ENCODE peak calls at places on chromosomes 7 and 10, in five cellular contexts. One of them, this sample, is unnamed.

GRCh38 chr10:26703096-26703495 is 5.6 kb downstream of the PDSS1 start:
- DNase-seq in mammary epithelial cell: no peak
- DNase-seq in retinal pigment epithelial cell: no peak
- DNase-seq in foreskin fibroblast: no peak
- DNase-seq in endothelial cell: no peak
- DNase-seq in this sample: no peak

GRCh38 chr10:13788320-13788600 is 201.5 kb downstream of the PRPF18 start:
- DNase-seq in mammary epithelial cell: no peak
- DNase-seq in retinal pigment epithelial cell: no peak
- DNase-seq in foreskin fibroblast: peak; percentile 31
- DNase-seq in endothelial cell: no peak
- DNase-seq in this sample: no peak

GRCh38 chr7:73830872-73831655 is at the start of gene CLDN4:
- DNase-seq in mammary epithelial cell: no peak
- DNase-seq in retinal pigment epithelial cell: no peak
- DNase-seq in foreskin fibroblast: peak; percentile 67
- DNase-seq in endothelial cell: no peak
- DNase-seq in this sample: peak; percentile 65

GRCh38 chr10:70478191-70479160 is at the start of gene PALD1:
- DNase-seq in mammary epithelial cell: no peak
- DNase-seq in retinal pigment epithelial cell: no peak
- DNase-seq in foreskin fibroblast: peak; percentile 69
- DNase-seq in endothelial cell: peak; percentile 77
- DNase-seq in this sample: peak; percentile 57

GRCh38 chr7:81264116-81264515 is 345.3 kb upstream of the SEMA3C start:
- DNase-seq in mammary epithelial cell: peak; percentile 87
- DNase-seq in retinal pigment epithelial cell: no peak
- DNase-seq in foreskin fibroblast: no peak
- DNase-seq in endothelial cell: no peak
- DNase-seq in this sample: no peak

GRCh38 chr10:127580822-127581221 is 31.7 kb downstream of the NPS start:
- DNase-seq in mammary epithelial cell: no peak
- DNase-seq in retinal pigment epithelial cell: no peak
- DNase-seq in foreskin fibroblast: no peak
- DNase-seq in endothelial cell: no peak
- DNase-seq in this sample: no peak

GRCh38 chr10:104321716-104322415 is 16.4 kb downstream of the ITPRIP start:
- DNase-seq in mammary epithelial cell: no peak
- DNase-seq in retinal pigment epithelial cell: no peak
- DNase-seq in foreskin fibroblast: no peak
- DNase-seq in endothelial cell: no peak
- DNase-seq in this sample: no peak

GRCh38 chr7:116540743-116541142 is 15.9 kb downstream of the CAV1 start:
- DNase-seq in mammary epithelial cell: peak; percentile 51
- DNase-seq in retinal pigment epithelial cell: no peak
- DNase-seq in foreskin fibroblast: no peak
- DNase-seq in endothelial cell: no peak
- DNase-seq in this sample: no peak

GRCh38 chr10:114095676-114096331 is 52.1 kb downstream of the ADRB1 start:
- DNase-seq in mammary epithelial cell: no peak
- DNase-seq in retinal pigment epithelial cell: peak; percentile 44
- DNase-seq in foreskin fibroblast: no peak
- DNase-seq in endothelial cell: no peak
- DNase-seq in this sample: peak; percentile 14

GRCh38 chr7:40916811-40917210 is 782.0 kb downstream of the SUGCT start:
- DNase-seq in mammary epithelial cell: no peak
- DNase-seq in retinal pigment epithelial cell: no peak
- DNase-seq in foreskin fibroblast: peak; percentile 21
- DNase-seq in endothelial cell: no peak
- DNase-seq in this sample: no peak

GRCh38 chr10:59098387-59098786 is 78.1 kb upstream of the PHYHIPL start:
- DNase-seq in mammary epithelial cell: no peak
- DNase-seq in retinal pigment epithelial cell: no peak
- DNase-seq in foreskin fibroblast: peak; percentile 90
- DNase-seq in endothelial cell: no peak
- DNase-seq in this sample: peak; percentile 48

DNA sequence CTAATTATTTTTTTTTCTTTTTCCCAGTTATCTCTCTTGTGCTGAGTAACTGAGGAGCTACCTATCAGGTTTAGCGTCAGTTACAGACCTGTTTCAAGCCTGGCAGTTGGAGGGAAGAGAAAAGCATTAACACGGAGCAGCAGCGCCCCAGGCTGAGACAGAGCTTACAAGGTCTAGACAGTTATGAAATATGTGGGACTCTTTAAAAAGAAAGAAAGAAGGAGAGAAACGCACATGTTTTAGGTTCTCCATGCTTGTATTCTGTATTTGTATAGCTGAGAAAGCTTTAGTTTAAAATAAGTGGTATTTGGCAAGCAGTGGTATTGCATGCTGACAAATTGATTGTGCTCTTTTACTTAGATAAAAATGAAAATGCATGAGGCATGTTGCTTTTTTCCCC is 157.6 kb downstream of the GRK5 start:
- DNase-seq in mammary epithelial cell: no peak
- DNase-seq in retinal pigment epithelial cell: no peak
- DNase-seq in foreskin fibroblast: peak; percentile 62
- DNase-seq in endothelial cell: no peak
- DNase-seq in this sample: no peak
- TF ChIP-seq CTCF in mammary epithelial cell: no peak
- TF ChIP-seq CTCF in retinal pigment epithelial cell: peak; percentile 39
- TF ChIP-seq CTCF in foreskin fibroblast: no peak
- TF ChIP-seq CTCF in endothelial cell: no peak
- TF ChIP-seq CTCF in this sample: no peak

DNA sequence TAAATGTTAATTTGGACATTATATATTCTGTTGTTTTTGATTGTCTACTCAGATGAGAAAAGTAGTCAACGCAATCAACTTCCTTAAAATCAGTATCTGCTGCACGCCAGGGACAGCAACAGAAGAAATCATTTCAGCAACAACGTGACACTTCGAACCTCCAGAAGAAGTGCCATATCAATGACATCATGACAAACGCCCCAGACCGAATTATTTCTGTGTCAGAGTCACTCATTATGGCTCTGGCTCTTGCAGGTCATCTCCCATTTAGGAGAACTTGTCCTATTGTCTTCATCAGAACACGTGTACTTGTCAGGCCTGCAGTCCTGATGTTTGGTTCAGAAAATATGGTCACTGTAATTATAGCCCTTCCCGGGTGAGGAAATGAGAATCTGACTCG is 276.3 kb downstream of the ADARB2 start:
- DNase-seq in mammary epithelial cell: no peak
- DNase-seq in retinal pigment epithelial cell: no peak
- DNase-seq in foreskin fibroblast: no peak
- DNase-seq in endothelial cell: no peak
- DNase-seq in this sample: no peak
- TF ChIP-seq CTCF in mammary epithelial cell: no peak
- TF ChIP-seq CTCF in retinal pigment epithelial cell: no peak
- TF ChIP-seq CTCF in foreskin fibroblast: no peak
- TF ChIP-seq CTCF in endothelial cell: no peak
- TF ChIP-seq CTCF in this sample: no peak

DNA sequence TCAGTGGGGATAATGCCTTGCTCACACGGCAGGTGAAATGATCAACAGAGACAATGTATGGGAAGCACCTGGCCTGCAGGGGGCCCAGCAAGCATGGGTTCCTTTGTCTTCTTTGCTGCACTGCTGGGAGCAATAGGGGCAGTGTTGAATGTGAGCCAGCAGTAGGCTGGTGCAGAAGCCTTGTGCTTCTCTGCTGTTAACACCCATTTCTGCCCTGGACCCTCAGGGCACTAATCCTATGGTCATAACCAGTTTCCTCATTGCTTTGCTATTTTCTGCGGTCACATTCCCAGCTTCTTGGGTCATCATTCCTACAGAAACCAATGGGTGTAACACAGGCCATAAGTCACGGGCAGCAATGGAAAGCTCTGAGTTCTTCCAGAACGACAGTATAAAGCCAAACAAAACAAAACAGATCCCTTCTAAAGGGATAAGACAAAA is 10.9 kb upstream of the LGI1 start:
- DNase-seq in mammary epithelial cell: peak; percentile 97
- DNase-seq in retinal pigment epithelial cell: peak; percentile 99
- DNase-seq in foreskin fibroblast: peak; percentile 97
- DNase-seq in endothelial cell: peak; percentile 17
- DNase-seq in this sample: peak; percentile 11
- TF ChIP-seq CTCF in mammary epithelial cell: peak; percentile 47
- TF ChIP-seq CTCF in retinal pigment epithelial cell: peak; percentile 73
- TF ChIP-seq CTCF in foreskin fibroblast: no peak
- TF ChIP-seq CTCF in endothelial cell: peak; percentile 23
- TF ChIP-seq CTCF in this sample: peak; percentile 38

GRCh38 chr7:80097756-80098155 is 36.9 kb upstream of the GNAI1 start:
- DNase-seq in mammary epithelial cell: no peak
- DNase-seq in retinal pigment epithelial cell: no peak
- DNase-seq in foreskin fibroblast: peak; percentile 24
- DNase-seq in endothelial cell: no peak
- DNase-seq in this sample: no peak

GRCh38 chr7:80100254-80100653 is 34.4 kb upstream of the GNAI1 start:
- DNase-seq in mammary epithelial cell: no peak
- DNase-seq in retinal pigment epithelial cell: no peak
- DNase-seq in foreskin fibroblast: no peak
- DNase-seq in endothelial cell: no peak
- DNase-seq in this sample: no peak

GRCh38 chr7:80093349-80093748 is 41.3 kb upstream of the GNAI1 start:
- DNase-seq in mammary epithelial cell: no peak
- DNase-seq in retinal pigment epithelial cell: no peak
- DNase-seq in foreskin fibroblast: no peak
- DNase-seq in endothelial cell: no peak
- DNase-seq in this sample: no peak

GRCh38 chr7:80095545-80095944 is 39.1 kb upstream of the GNAI1 start:
- DNase-seq in mammary epithelial cell: no peak
- DNase-seq in retinal pigment epithelial cell: no peak
- DNase-seq in foreskin fibroblast: peak; percentile 35
- DNase-seq in endothelial cell: no peak
- DNase-seq in this sample: no peak

DNA sequence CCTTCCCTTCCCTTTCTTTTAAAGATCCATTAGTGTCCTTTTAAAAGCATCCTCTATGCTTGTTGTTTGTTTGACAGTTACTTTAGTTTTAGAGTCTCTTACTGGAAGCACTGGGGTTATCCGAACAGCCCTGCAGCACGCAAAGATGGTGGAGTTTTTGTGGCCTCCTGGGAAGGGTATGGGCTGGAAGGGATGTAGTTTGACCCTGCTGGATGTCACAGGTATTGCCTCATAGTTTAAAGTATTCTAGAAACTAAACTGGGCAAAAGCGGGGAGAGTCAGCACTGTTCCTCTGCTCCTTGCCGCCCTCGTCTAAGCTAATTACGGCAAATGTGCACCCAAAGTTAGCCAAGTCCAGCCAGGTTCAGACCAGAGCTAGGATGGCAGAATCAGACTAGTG is 35.8 kb upstream of the GNAI1 start:
- DNase-seq in mammary epithelial cell: no peak
- DNase-seq in retinal pigment epithelial cell: no peak
- DNase-seq in foreskin fibroblast: no peak
- DNase-seq in endothelial cell: peak; percentile 5
- DNase-seq in this sample: peak; percentile 14
- TF ChIP-seq CTCF in mammary epithelial cell: peak; percentile 22
- TF ChIP-seq CTCF in retinal pigment epithelial cell: peak; percentile 37
- TF ChIP-seq CTCF in foreskin fibroblast: no peak
- TF ChIP-seq CTCF in endothelial cell: peak; percentile 70
- TF ChIP-seq CTCF in this sample: peak; percentile 52

GRCh38 chr7:882336-883028 is 6.1 kb downstream of the GET4 start:
- DNase-seq in mammary epithelial cell: no peak
- DNase-seq in retinal pigment epithelial cell: no peak
- DNase-seq in foreskin fibroblast: no peak
- DNase-seq in endothelial cell: no peak
- DNase-seq in this sample: no peak

GRCh38 chr7:885261-885892 is 9.0 kb downstream of the GET4 start:
- DNase-seq in mammary epithelial cell: no peak
- DNase-seq in retinal pigment epithelial cell: no peak
- DNase-seq in foreskin fibroblast: no peak
- DNase-seq in endothelial cell: no peak
- DNase-seq in this sample: no peak

GRCh38 chr7:884191-885003 is 8.0 kb downstream of the GET4 start:
- DNase-seq in mammary epithelial cell: no peak
- DNase-seq in retinal pigment epithelial cell: no peak
- DNase-seq in foreskin fibroblast: no peak
- DNase-seq in endothelial cell: no peak
- DNase-seq in this sample: no peak

GRCh38 chr7:881441-882234 is 5.3 kb downstream of the GET4 start:
- DNase-seq in mammary epithelial cell: no peak
- DNase-seq in retinal pigment epithelial cell: no peak
- DNase-seq in foreskin fibroblast: no peak
- DNase-seq in endothelial cell: no peak
- DNase-seq in this sample: no peak

DNA sequence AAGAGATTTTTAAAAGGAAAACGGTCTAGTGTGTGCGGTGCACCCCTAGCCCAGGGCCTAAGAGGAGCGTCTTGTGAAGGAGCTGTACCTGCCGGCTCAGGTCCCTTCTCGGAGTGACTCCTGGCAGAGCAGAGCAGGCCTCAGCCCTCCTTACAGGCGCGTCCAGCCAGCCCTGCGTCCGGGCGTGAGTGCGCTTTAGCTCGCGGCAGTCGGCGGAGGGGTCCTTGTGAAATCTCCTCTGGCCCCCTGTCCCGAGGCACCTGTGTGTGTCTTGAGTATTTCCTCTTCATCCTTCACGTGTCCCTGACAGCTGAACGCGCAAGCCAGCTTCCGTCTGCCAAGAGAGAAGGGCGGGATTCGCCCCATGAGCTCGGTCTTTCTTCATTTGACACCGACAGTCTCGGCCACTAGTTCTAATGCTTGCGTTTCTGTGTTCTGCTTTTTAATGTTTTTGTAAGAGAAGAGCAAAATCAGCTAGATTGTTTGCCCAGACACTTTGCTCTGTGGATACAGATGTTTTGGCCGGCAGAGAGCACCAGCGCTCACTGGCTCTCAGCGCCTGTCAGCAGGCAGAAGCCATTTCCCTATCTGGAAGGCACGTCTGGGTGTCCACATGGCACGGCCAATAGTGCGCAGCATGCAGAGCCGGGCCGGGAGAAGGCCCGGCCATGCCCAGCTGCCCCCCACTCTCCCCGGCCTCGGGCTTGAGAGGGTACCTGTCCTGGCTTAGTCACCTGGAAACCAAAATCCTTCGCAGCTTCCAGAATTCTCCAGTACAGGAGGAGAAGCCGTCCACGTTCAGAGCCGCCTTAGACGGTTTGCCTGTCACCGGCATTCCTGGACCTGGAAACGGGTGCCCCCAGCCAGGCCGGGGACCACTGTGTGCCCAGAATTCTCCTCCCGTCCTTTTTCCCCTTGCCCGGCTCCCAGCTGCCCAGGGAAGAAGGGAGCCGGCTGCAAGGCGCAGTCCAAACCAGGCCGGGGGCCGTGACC is 7.0 kb downstream of the GET4 start:
- DNase-seq in mammary epithelial cell: no peak
- DNase-seq in retinal pigment epithelial cell: no peak
- DNase-seq in foreskin fibroblast: peak; percentile 35
- DNase-seq in endothelial cell: no peak
- DNase-seq in this sample: no peak
- TF ChIP-seq CTCF in mammary epithelial cell: no peak
- TF ChIP-seq CTCF in retinal pigment epithelial cell: no peak
- TF ChIP-seq CTCF in foreskin fibroblast: no peak
- TF ChIP-seq CTCF in endothelial cell: no peak
- TF ChIP-seq CTCF in this sample: peak; percentile 21